ENCODE peak calls at places on chromosomes 2 and 18, in six cellular contexts. A, J, V, G, P and Q are unnamed samples.
A peak's percentile ranks its signal among the peaks of the same experiment; 100 is the strongest.

GRCh38 chr2:24492283-24493272 is 1.5 kb downstream of the NCOA1 start:
- DNase-seq in J (peak; percentile 43), G (no peak), V (no peak), P (peak; percentile 10), A (peak; percentile 52), Q (peak; percentile 33)

GRCh38 chr2:52632543-52632942 is 1135.1 kb upstream of the CHAC2 start:
- DNase-seq in P (no peak), A (no peak), V (no peak), G (no peak), J (no peak), Q (no peak)

GRCh38 chr2:121475811-121476571 is 54.7 kb upstream of the RNU4ATAC start:
- DNase-seq in J (no peak), A (no peak), P (no peak), G (no peak), V (no peak), Q (no peak)

GRCh38 chr2:28449489-28450395 is 46.1 kb upstream of the PLB1 start:
- DNase-seq in J (peak; percentile 42), A (no peak), P (peak; percentile 53), V (no peak), G (no peak), Q (no peak)

GRCh38 chr18:61851940-61852451 is 40.8 kb downstream of the RNF152 start:
- DNase-seq in J (no peak), G (no peak), P (peak; percentile 43), V (no peak), A (no peak), Q (no peak)

GRCh38 chr2:52054824-52055223 is 1022.9 kb upstream of the NRXN1 start:
- DNase-seq in J (no peak), A (no peak), V (no peak), G (no peak), P (no peak), Q (no peak)

GRCh38 chr2:176129013-176129796 is at the start of gene HOXD8:
- DNase-seq in J (no peak), V (no peak), G (no peak), A (peak; percentile 61), P (peak; percentile 34), Q (peak; percentile 71)

GRCh38 chr2:20355131-20355530 is 4.5 kb upstream of the PUM2 start:
- DNase-seq in G (no peak), P (peak; percentile 75), A (no peak), J (no peak), V (no peak), Q (no peak)

GRCh38 chr18:50194623-50195532 is at the start of gene MYO5B:
- DNase-seq in A (no peak), V (peak; percentile 94), G (peak; percentile 90), P (no peak), J (peak; percentile 84), Q (peak; percentile 88)

GRCh38 chr18:35178260-35178659 is 62.6 kb upstream of the ZNF397 start:
- DNase-seq in A (peak; percentile 31), G (no peak), V (no peak), P (peak; percentile 86), J (no peak), Q (no peak)

GRCh38 chr2:216034065-216034464 is 20.7 kb upstream of the MREG start:
- DNase-seq in V (peak; percentile 76), A (peak; percentile 37), P (peak; percentile 41), G (peak; percentile 62), J (peak; percentile 63), Q (peak; percentile 73)

GRCh38 chr2:200406379-200406778 is 99.9 kb downstream of the SPATS2L start:
- DNase-seq in A (no peak), P (peak; percentile 29), G (no peak), V (peak; percentile 57), J (no peak), Q (no peak)

GRCh38 chr2:84880645-84881521 is at the start of gene TRABD2A:
- DNase-seq in P (no peak), A (no peak), G (peak; percentile 69), J (peak; percentile 38), V (peak; percentile 36), Q (peak; percentile 67)

GRCh38 chr2:123073371-123073770 is 951.7 kb upstream of the CNTNAP5 start:
- DNase-seq in V (no peak), G (no peak), P (no peak), J (no peak), A (no peak), Q (no peak)

GRCh38 chr2:121778736-121779487 is 23.5 kb downstream of the TSN start:
- DNase-seq in J (no peak), A (no peak), P (no peak), G (no peak), V (no peak), Q (no peak)

GRCh38 chr18:51540562-51540961 is 343.1 kb upstream of the MEX3C start:
- DNase-seq in A (no peak), J (no peak), V (no peak), G (no peak), P (no peak), Q (no peak)

GRCh38 chr2:36455788-36456187 is 100.2 kb downstream of the CRIM1 start:
- DNase-seq in J (no peak), V (no peak), A (no peak), P (no peak), G (no peak), Q (no peak)

GRCh38 chr2:69271831-69272257 is 115.2 kb downstream of the GFPT1 start:
- DNase-seq in V (no peak), P (peak; percentile 87), J (peak; percentile 36), G (no peak), A (no peak), Q (no peak)

GRCh38 chr2:217951091-217951490 is 51.7 kb downstream of the TNS1 start:
- DNase-seq in G (no peak), P (no peak), J (no peak), V (no peak), A (no peak), Q (no peak)

GRCh38 chr2:40028792-40029488 is 249.9 kb upstream of the THUMPD2 start:
- DNase-seq in G (no peak), A (no peak), P (no peak), J (no peak), V (peak; percentile 45), Q (no peak)
- TF ChIP-seq CTCF in G (no peak), A (no peak), P (no peak), J (no peak), V (no peak), Q (no peak)

DNA sequence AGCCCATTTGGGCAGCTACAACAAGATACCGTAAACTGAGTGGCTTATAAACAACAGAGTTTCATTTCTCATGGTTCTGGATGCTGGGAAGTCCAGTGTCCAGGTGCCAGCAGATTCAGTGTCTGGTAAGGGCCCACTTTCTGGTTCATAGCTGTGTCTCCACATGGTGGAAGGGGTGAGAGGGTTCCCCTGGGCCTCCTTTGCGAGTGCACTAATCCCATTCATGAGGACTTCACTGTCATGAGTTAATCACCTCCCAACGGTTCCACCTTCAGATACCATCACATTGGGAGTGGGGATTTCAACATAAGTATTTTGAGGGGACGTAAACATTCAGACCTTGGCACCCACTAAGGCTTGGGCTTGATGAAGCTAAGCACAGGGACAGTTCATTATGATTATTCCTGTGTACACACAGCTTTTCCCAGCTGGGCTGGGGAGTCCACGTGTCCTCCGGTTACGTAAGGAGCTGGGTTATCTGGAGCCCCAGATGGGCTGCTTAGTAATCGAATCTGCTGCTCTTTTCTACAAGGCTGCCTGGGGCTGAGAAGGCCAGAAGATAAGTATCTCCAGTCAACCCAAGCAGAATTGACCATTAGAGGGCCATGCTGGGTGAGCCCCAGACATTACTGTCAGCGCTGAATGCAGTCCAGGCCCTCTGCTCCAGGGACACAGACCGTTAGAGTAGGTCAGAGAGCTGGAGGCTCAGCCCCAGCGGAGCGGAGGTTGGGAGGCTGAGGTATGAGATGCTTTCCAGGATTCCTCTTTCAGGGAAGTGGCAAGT is 42.7 kb downstream of the EPAS1 start:
- DNase-seq in P (no peak), G (no peak), J (no peak), A (peak; percentile 26), V (no peak), Q (no peak)
- H3K4me1 ChIP-seq in P (peaks cover 18% of the 10 kb centered on the region), G (peaks cover 100% of the 10 kb centered on the region), J (peaks cover 86% of the 10 kb centered on the region), A (peaks cover 75% of the 10 kb centered on the region), V (no peaks in the 10 kb centered on the region), Q (peaks cover 35% of the 10 kb centered on the region)

GRCh38 chr2:240527153-240527750 is 30.5 kb downstream of the ANKMY1 start:
- DNase-seq in G (no peak), J (no peak), P (no peak), A (no peak), V (no peak), Q (no peak)

GRCh38 chr2:240529344-240529999 is 28.3 kb downstream of the ANKMY1 start:
- DNase-seq in V (no peak), G (no peak), P (no peak), A (no peak), J (no peak), Q (no peak)

GRCh38 chr2:240526521-240526920 is 31.3 kb downstream of the ANKMY1 start:
- DNase-seq in G (no peak), J (no peak), A (no peak), P (no peak), V (no peak), Q (no peak)

GRCh38 chr2:240530181-240530580 is 27.6 kb downstream of the ANKMY1 start:
- DNase-seq in A (no peak), P (no peak), G (no peak), V (no peak), J (no peak), Q (no peak)

DNA sequence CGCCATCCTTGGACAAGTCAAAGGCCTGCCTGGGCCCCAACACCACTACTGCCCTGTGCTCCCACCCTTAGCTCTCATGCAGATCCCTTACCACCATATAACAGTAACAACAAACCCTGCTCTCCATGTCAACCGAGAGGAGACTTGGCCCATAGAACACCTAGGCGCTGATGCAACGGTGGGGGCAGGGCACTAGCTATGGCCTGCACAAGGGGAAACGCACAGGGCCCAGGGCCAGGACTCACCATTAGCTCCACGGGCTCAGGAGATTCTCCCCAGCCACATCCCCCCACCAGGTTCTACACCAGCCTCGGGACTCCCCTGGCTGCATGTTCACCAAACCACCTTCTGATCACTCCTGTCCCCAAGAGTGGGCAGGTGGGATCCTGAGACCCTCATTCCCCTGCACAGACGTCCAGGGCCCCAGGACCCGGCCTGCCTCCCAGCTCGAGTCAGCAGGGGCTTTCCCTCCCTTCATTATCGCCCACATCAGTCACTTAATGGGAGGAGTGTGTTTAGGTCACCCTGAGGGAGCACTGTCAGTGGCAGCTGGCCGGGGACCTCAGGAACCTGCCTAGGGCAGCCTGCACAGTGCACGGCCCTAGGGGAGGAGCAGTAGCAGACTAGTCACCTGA is 29.3 kb downstream of the ANKMY1 start:
- DNase-seq in V (no peak), G (no peak), A (no peak), J (no peak), P (no peak), Q (no peak)
- H3K9me3 ChIP-seq in V (no peaks in the 10 kb centered on the region), G (peaks cover 20% of the 10 kb centered on the region), A (no peaks in the 10 kb centered on the region), J (peaks cover 19% of the 10 kb centered on the region), P (peaks cover 31% of the 10 kb centered on the region), Q (peaks cover 39% of the 10 kb centered on the region)

GRCh38 chr18:48955528-48956261 is 4.9 kb upstream of the SMAD7 start:
- DNase-seq in G (peak; percentile 63), P (peak; percentile 89), A (peak; percentile 89), V (no peak), J (peak; percentile 72), Q (no peak)
- TF ChIP-seq CTCF in G (no peak), P (no peak), A (no peak), V (no peak), J (peak; percentile 11), Q (no peak)

GRCh38 chr2:170819941-170820646 is 3.4 kb downstream of the GAD1 start:
- DNase-seq in P (no peak), J (no peak), G (no peak), V (no peak), A (no peak), Q (no peak)
- H3K4me1 ChIP-seq in P (peaks cover 35% of the 10 kb centered on the region), J (peaks cover 79% of the 10 kb centered on the region), G (peaks cover 81% of the 10 kb centered on the region), V (peaks cover 19% of the 10 kb centered on the region), A (peaks cover 69% of the 10 kb centered on the region), Q (peaks cover 50% of the 10 kb centered on the region)